ENCODE peak calls at places on chromosomes 5 and 9, in six cellular contexts. One of them, this sample, is unnamed.

GRCh38 chr9:114056527-114056926 is 21.6 kb downstream of the AMBP start:
- DNase-seq in IMR-90: no peak
- DNase-seq in brain microvascular endothelial cell: no peak
- DNase-seq in esophagus squamous epithelium: no peak
- DNase-seq in neural progenitor cell: no peak
- DNase-seq in suprapubic skin: no peak
- DNase-seq in this sample: no peak

GRCh38 chr9:131310833-131311554 is 21.5 kb downstream of the PLPP7 start:
- DNase-seq in esophagus squamous epithelium: no peak
- DNase-seq in brain microvascular endothelial cell: no peak
- DNase-seq in suprapubic skin: no peak
- DNase-seq in neural progenitor cell: peak
- DNase-seq in IMR-90: no peak
- DNase-seq in this sample: no peak

GRCh38 chr9:77163889-77164288 is 13.4 kb upstream of the VPS13A start:
- DNase-seq in brain microvascular endothelial cell: peak
- DNase-seq in suprapubic skin: no peak
- DNase-seq in neural progenitor cell: no peak
- DNase-seq in IMR-90: peak
- DNase-seq in esophagus squamous epithelium: no peak
- DNase-seq in this sample: no peak

GRCh38 chr5:68942169-68942568 is 151.6 kb upstream of the SLC30A5 start:
- DNase-seq in suprapubic skin: no peak
- DNase-seq in IMR-90: no peak
- DNase-seq in brain microvascular endothelial cell: no peak
- DNase-seq in esophagus squamous epithelium: no peak
- DNase-seq in neural progenitor cell: no peak
- DNase-seq in this sample: no peak

GRCh38 chr9:94639045-94639995 is at the start of gene FBP1:
- DNase-seq in esophagus squamous epithelium: no peak
- DNase-seq in brain microvascular endothelial cell: no peak
- DNase-seq in suprapubic skin: no peak
- DNase-seq in IMR-90: no peak
- DNase-seq in neural progenitor cell: peak
- DNase-seq in this sample: no peak

GRCh38 chr5:120734033-120734432 is 269.9 kb downstream of the PRR16 start:
- DNase-seq in brain microvascular endothelial cell: no peak
- DNase-seq in neural progenitor cell: peak
- DNase-seq in suprapubic skin: no peak
- DNase-seq in IMR-90: no peak
- DNase-seq in esophagus squamous epithelium: no peak
- DNase-seq in this sample: no peak

GRCh38 chr5:73093943-73094342 is 26.4 kb upstream of the TMEM171 start:
- DNase-seq in IMR-90: peak
- DNase-seq in brain microvascular endothelial cell: peak
- DNase-seq in neural progenitor cell: no peak
- DNase-seq in esophagus squamous epithelium: no peak
- DNase-seq in suprapubic skin: no peak
- DNase-seq in this sample: no peak

GRCh38 chr9:87601175-87601574 is 103.5 kb downstream of the DAPK1 start:
- DNase-seq in brain microvascular endothelial cell: no peak
- DNase-seq in neural progenitor cell: peak
- DNase-seq in IMR-90: no peak
- DNase-seq in suprapubic skin: no peak
- DNase-seq in esophagus squamous epithelium: no peak
- DNase-seq in this sample: no peak

GRCh38 chr5:120151181-120151580 is 312.9 kb upstream of the PRR16 start:
- DNase-seq in neural progenitor cell: no peak
- DNase-seq in IMR-90: peak
- DNase-seq in suprapubic skin: no peak
- DNase-seq in esophagus squamous epithelium: no peak
- DNase-seq in brain microvascular endothelial cell: no peak
- DNase-seq in this sample: no peak

GRCh38 chr5:60295423-60295822 is 401.9 kb upstream of the PDE4D start:
- DNase-seq in brain microvascular endothelial cell: peak
- DNase-seq in suprapubic skin: no peak
- DNase-seq in neural progenitor cell: peak
- DNase-seq in IMR-90: peak
- DNase-seq in esophagus squamous epithelium: no peak
- DNase-seq in this sample: no peak

GRCh38 chr5:115313052-115313451 is 16.6 kb upstream of the CCDC112 start:
- DNase-seq in suprapubic skin: no peak
- DNase-seq in esophagus squamous epithelium: no peak
- DNase-seq in IMR-90: no peak
- DNase-seq in neural progenitor cell: no peak
- DNase-seq in brain microvascular endothelial cell: no peak
- DNase-seq in this sample: no peak

GRCh38 chr5:53792338-53792737 is 231.9 kb downstream of the NDUFS4 start:
- DNase-seq in suprapubic skin: no peak
- DNase-seq in IMR-90: no peak
- DNase-seq in brain microvascular endothelial cell: no peak
- DNase-seq in neural progenitor cell: no peak
- DNase-seq in esophagus squamous epithelium: no peak
- DNase-seq in this sample: no peak

GRCh38 chr9:84600739-84601138 is 68.8 kb upstream of the NTRK2 start:
- DNase-seq in neural progenitor cell: no peak
- DNase-seq in IMR-90: no peak
- DNase-seq in brain microvascular endothelial cell: no peak
- DNase-seq in suprapubic skin: no peak
- DNase-seq in esophagus squamous epithelium: no peak
- DNase-seq in this sample: no peak

GRCh38 chr5:103466494-103466893 is 96.1 kb downstream of the NUDT12 start:
- DNase-seq in suprapubic skin: no peak
- DNase-seq in neural progenitor cell: no peak
- DNase-seq in IMR-90: peak
- DNase-seq in esophagus squamous epithelium: no peak
- DNase-seq in brain microvascular endothelial cell: peak
- DNase-seq in this sample: no peak

GRCh38 chr9:87853843-87854242 is 28.8 kb upstream of the SPATA31E1 start:
- DNase-seq in IMR-90: no peak
- DNase-seq in esophagus squamous epithelium: no peak
- DNase-seq in neural progenitor cell: peak
- DNase-seq in brain microvascular endothelial cell: no peak
- DNase-seq in suprapubic skin: no peak
- DNase-seq in this sample: no peak

GRCh38 chr5:32116574-32117313 is 57.4 kb downstream of the GOLPH3 start:
- DNase-seq in esophagus squamous epithelium: no peak
- DNase-seq in IMR-90: peak
- DNase-seq in neural progenitor cell: no peak
- DNase-seq in suprapubic skin: no peak
- DNase-seq in brain microvascular endothelial cell: no peak
- DNase-seq in this sample: no peak

GRCh38 chr9:97935291-97935690 is 2.7 kb downstream of the HEMGN start:
- DNase-seq in esophagus squamous epithelium: no peak
- DNase-seq in brain microvascular endothelial cell: no peak
- DNase-seq in suprapubic skin: no peak
- DNase-seq in neural progenitor cell: no peak
- DNase-seq in IMR-90: no peak
- DNase-seq in this sample: no peak

GRCh38 chr5:68455216-68455615 is 239.7 kb downstream of the PIK3R1 start:
- DNase-seq in suprapubic skin: no peak
- DNase-seq in brain microvascular endothelial cell: no peak
- DNase-seq in IMR-90: no peak
- DNase-seq in esophagus squamous epithelium: no peak
- DNase-seq in neural progenitor cell: no peak
- DNase-seq in this sample: no peak

GRCh38 chr5:74016373-74016772 is 390.4 kb downstream of the ARHGEF28 start:
- DNase-seq in esophagus squamous epithelium: no peak
- DNase-seq in brain microvascular endothelial cell: no peak
- DNase-seq in IMR-90: no peak
- DNase-seq in suprapubic skin: no peak
- DNase-seq in neural progenitor cell: no peak
- DNase-seq in this sample: no peak

GRCh38 chr5:26569241-26569928 is 469.0 kb downstream of the CDH9 start:
- DNase-seq in brain microvascular endothelial cell: no peak
- DNase-seq in neural progenitor cell: no peak
- DNase-seq in suprapubic skin: peak
- DNase-seq in esophagus squamous epithelium: no peak
- DNase-seq in IMR-90: no peak
- DNase-seq in this sample: no peak

GRCh38 chr9:133713211-133713959 is 24.8 kb downstream of the SARDH start:
- DNase-seq in suprapubic skin: peak
- DNase-seq in IMR-90: no peak
- DNase-seq in brain microvascular endothelial cell: no peak
- DNase-seq in neural progenitor cell: no peak
- DNase-seq in esophagus squamous epithelium: no peak
- DNase-seq in this sample: no peak

GRCh38 chr9:129267141-129267540 is 89.1 kb upstream of the IER5L start:
- DNase-seq in suprapubic skin: no peak
- DNase-seq in esophagus squamous epithelium: no peak
- DNase-seq in neural progenitor cell: no peak
- DNase-seq in IMR-90: no peak
- DNase-seq in brain microvascular endothelial cell: no peak
- DNase-seq in this sample: no peak

GRCh38 chr5:5887818-5888217 is 465.3 kb downstream of the ICE1 start:
- DNase-seq in neural progenitor cell: no peak
- DNase-seq in suprapubic skin: no peak
- DNase-seq in esophagus squamous epithelium: no peak
- DNase-seq in brain microvascular endothelial cell: no peak
- DNase-seq in IMR-90: no peak
- DNase-seq in this sample: no peak

GRCh38 chr9:91100878-91101450 is 260.8 kb downstream of the AUH start:
- DNase-seq in neural progenitor cell: no peak
- DNase-seq in IMR-90: peak
- DNase-seq in esophagus squamous epithelium: no peak
- DNase-seq in suprapubic skin: peak
- DNase-seq in brain microvascular endothelial cell: peak
- DNase-seq in this sample: no peak

GRCh38 chr9:132584616-132585560 is 2.5 kb downstream of the BARHL1 start:
- DNase-seq in brain microvascular endothelial cell: no peak
- DNase-seq in neural progenitor cell: peak
- DNase-seq in IMR-90: peak
- DNase-seq in suprapubic skin: no peak
- DNase-seq in esophagus squamous epithelium: no peak
- DNase-seq in this sample: no peak

GRCh38 chr9:108386859-108387384 is 468.9 kb downstream of the ACTL7B start:
- DNase-seq in IMR-90: peak
- DNase-seq in suprapubic skin: no peak
- DNase-seq in neural progenitor cell: no peak
- DNase-seq in esophagus squamous epithelium: no peak
- DNase-seq in brain microvascular endothelial cell: no peak
- DNase-seq in this sample: peak

GRCh38 chr9:2623866-2624682 is 2.5 kb downstream of the VLDLR start:
- DNase-seq in neural progenitor cell: no peak
- DNase-seq in esophagus squamous epithelium: no peak
- DNase-seq in brain microvascular endothelial cell: no peak
- DNase-seq in IMR-90: no peak
- DNase-seq in suprapubic skin: no peak
- DNase-seq in this sample: no peak

GRCh38 chr5:181008136-181008535 is 19.5 kb downstream of the BTNL3 start:
- DNase-seq in brain microvascular endothelial cell: no peak
- DNase-seq in suprapubic skin: no peak
- DNase-seq in neural progenitor cell: peak
- DNase-seq in IMR-90: no peak
- DNase-seq in esophagus squamous epithelium: no peak
- DNase-seq in this sample: no peak

GRCh38 chr9:114233806-114234205 is 78.5 kb downstream of the COL27A1 start:
- DNase-seq in brain microvascular endothelial cell: no peak
- DNase-seq in neural progenitor cell: no peak
- DNase-seq in esophagus squamous epithelium: no peak
- DNase-seq in IMR-90: no peak
- DNase-seq in suprapubic skin: no peak
- DNase-seq in this sample: no peak

GRCh38 chr5:142817031-142817430 is 46.9 kb downstream of the ARHGAP26 start:
- DNase-seq in IMR-90: no peak
- DNase-seq in neural progenitor cell: no peak
- DNase-seq in brain microvascular endothelial cell: no peak
- DNase-seq in esophagus squamous epithelium: no peak
- DNase-seq in suprapubic skin: no peak
- DNase-seq in this sample: no peak
- H3K27ac ChIP-seq in IMR-90: no peak
- H3K27ac ChIP-seq in neural progenitor cell: no peak
- H3K27ac ChIP-seq in brain microvascular endothelial cell: no peak
- H3K27ac ChIP-seq in esophagus squamous epithelium: peak
- H3K27ac ChIP-seq in suprapubic skin: no peak
- H3K27ac ChIP-seq in this sample: no peak

DNA sequence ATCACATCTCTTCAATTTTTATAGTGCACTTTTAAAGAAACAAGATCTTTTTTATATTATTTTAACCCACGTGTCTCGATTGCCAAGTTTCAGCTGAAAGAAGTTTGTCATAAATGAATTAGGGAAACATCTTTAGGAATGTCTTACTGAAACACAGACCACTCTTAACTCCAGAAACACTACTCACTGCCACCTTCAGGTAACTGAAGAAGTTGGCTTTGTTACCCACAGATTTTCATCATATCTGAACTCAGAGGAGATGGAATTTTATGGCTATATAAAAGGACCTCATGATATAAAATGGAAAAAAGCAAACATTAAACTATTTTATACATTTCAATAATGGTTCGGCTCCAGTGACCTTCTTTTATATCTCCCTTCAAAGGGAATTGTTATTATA is 158.0 kb downstream of the SEMA5A start:
- DNase-seq in IMR-90: peak
- DNase-seq in brain microvascular endothelial cell: no peak
- DNase-seq in suprapubic skin: no peak
- DNase-seq in neural progenitor cell: no peak
- DNase-seq in esophagus squamous epithelium: no peak
- DNase-seq in this sample: no peak
- TF ChIP-seq CTCF in IMR-90: peak
- TF ChIP-seq CTCF in brain microvascular endothelial cell: peak
- TF ChIP-seq CTCF in suprapubic skin: no peak
- TF ChIP-seq CTCF in neural progenitor cell: no peak
- TF ChIP-seq CTCF in esophagus squamous epithelium: no peak
- TF ChIP-seq CTCF in this sample: peak

GRCh38 chr5:166979576-166979975 is 1311.9 kb upstream of the WWC1 start:
- DNase-seq in IMR-90: no peak
- DNase-seq in neural progenitor cell: peak
- DNase-seq in esophagus squamous epithelium: no peak
- DNase-seq in suprapubic skin: no peak
- DNase-seq in brain microvascular endothelial cell: no peak
- DNase-seq in this sample: no peak

GRCh38 chr5:166977916-166978434 is 1313.5 kb upstream of the WWC1 start:
- DNase-seq in IMR-90: no peak
- DNase-seq in esophagus squamous epithelium: no peak
- DNase-seq in suprapubic skin: no peak
- DNase-seq in brain microvascular endothelial cell: no peak
- DNase-seq in neural progenitor cell: no peak
- DNase-seq in this sample: no peak

DNA sequence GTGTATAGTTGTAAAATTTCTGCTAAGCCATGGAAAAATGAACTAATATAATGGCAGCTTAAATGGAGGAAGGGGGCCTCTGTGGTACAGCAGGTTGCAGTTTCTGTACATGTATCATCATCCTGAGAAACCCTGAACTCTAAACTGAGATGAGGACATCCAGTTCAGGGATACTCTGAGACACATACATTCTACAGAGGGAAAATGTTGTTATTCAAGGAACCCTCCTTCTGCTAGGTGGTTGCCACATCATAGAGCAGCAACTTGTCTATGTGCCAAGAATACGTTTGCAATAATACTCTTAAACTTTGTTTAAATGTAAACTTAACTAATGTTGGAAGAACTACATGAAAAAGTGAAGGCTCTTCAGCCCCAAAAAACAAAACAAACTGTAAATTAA is 1310.8 kb upstream of the WWC1 start:
- DNase-seq in esophagus squamous epithelium: no peak
- DNase-seq in neural progenitor cell: no peak
- DNase-seq in brain microvascular endothelial cell: no peak
- DNase-seq in IMR-90: no peak
- DNase-seq in suprapubic skin: no peak
- DNase-seq in this sample: no peak
- H3K27ac ChIP-seq in esophagus squamous epithelium: peak
- H3K27ac ChIP-seq in neural progenitor cell: no peak
- H3K27ac ChIP-seq in brain microvascular endothelial cell: no peak
- H3K27ac ChIP-seq in IMR-90: no peak
- H3K27ac ChIP-seq in suprapubic skin: no peak
- H3K27ac ChIP-seq in this sample: no peak

GRCh38 chr9:102253099-102253498 is 514.7 kb upstream of the GRIN3A start:
- DNase-seq in neural progenitor cell: no peak
- DNase-seq in esophagus squamous epithelium: no peak
- DNase-seq in brain microvascular endothelial cell: no peak
- DNase-seq in IMR-90: no peak
- DNase-seq in suprapubic skin: no peak
- DNase-seq in this sample: no peak
- TF ChIP-seq CTCF in neural progenitor cell: no peak
- TF ChIP-seq CTCF in esophagus squamous epithelium: no peak
- TF ChIP-seq CTCF in brain microvascular endothelial cell: no peak
- TF ChIP-seq CTCF in IMR-90: no peak
- TF ChIP-seq CTCF in suprapubic skin: no peak
- TF ChIP-seq CTCF in this sample: no peak

This sample was measured in AG04450.